ENCODE peak calls at places on chromosomes 7 and 10, in four cellular contexts. N is hepatocyte, H is neuronal stem cell, K is IMR-90. S is an unnamed sample.

GRCh38 chr7:157010588-157011332 is at the start of gene MNX1:
- DNase-seq in N (peak), H (peak), K (no peak), S (peak)

GRCh38 chr7:158602905-158603772 is 15.5 kb upstream of the PTPRN2 start:
- DNase-seq in N (no peak), H (no peak), K (peak), S (no peak)

GRCh38 chr7:70674268-70675025 is 457.5 kb upstream of the GALNT17 start:
- DNase-seq in N (no peak), H (no peak), K (no peak), S (no peak)

GRCh38 chr7:31957090-31957720 is 113.0 kb downstream of the PDE1C start:
- DNase-seq in N (no peak), H (no peak), K (peak), S (no peak)

GRCh38 chr7:51290702-51291290 is 25.8 kb downstream of the COBL start:
- DNase-seq in N (no peak), H (no peak), K (no peak), S (no peak)

GRCh38 chr7:4803397-4804241 is 28.2 kb downstream of the AP5Z1 start:
- DNase-seq in N (no peak), H (no peak), K (no peak), S (no peak)

GRCh38 chr10:104127411-104127810 is 5.4 kb downstream of the SFR1 start:
- DNase-seq in N (no peak), H (peak), K (no peak), S (no peak)

GRCh38 chr10:45386657-45387056 is 12.6 kb downstream of the ALOX5 start:
- DNase-seq in N (no peak), H (no peak), K (no peak), S (no peak)

GRCh38 chr10:73744690-73744994 is 470 bp downstream of the SEC24C start:
- DNase-seq in N (peak), H (no peak), K (peak), S (peak)

GRCh38 chr10:119449210-119449584 is 93.3 kb downstream of the RGS10 start:
- DNase-seq in N (no peak), H (no peak), K (no peak), S (no peak)

GRCh38 chr10:17562572-17562971 is 54.6 kb downstream of the HACD1 start:
- DNase-seq in N (no peak), H (no peak), K (peak), S (no peak)

GRCh38 chr7:90889210-90889609 is 293.1 kb downstream of the CDK14 start:
- DNase-seq in N (no peak), H (no peak), K (no peak), S (no peak)

GRCh38 chr10:58072634-58073033 is 195.1 kb downstream of the IPMK start:
- DNase-seq in N (no peak), H (no peak), K (no peak), S (no peak)

GRCh38 chr10:4221315-4221714 is 436.3 kb upstream of the KLF6 start:
- DNase-seq in N (no peak), H (no peak), K (no peak), S (no peak)

GRCh38 chr7:41940760-41941343 is 238.0 kb upstream of the INHBA start:
- DNase-seq in N (peak), H (peak), K (peak), S (peak)

GRCh38 chr7:28685660-28686417 is 272.3 kb downstream of the TRIL start:
- DNase-seq in N (peak), H (peak), K (peak), S (no peak)

GRCh38 chr10:132419631-132420468 is 22.9 kb downstream of the PWWP2B start:
- DNase-seq in N (no peak), H (no peak), K (no peak), S (no peak)

GRCh38 chr10:125375210-125375609 is 214.8 kb upstream of the CTBP2 start:
- DNase-seq in N (no peak), H (no peak), K (peak), S (no peak)

GRCh38 chr10:58237014-58237830 is 30.5 kb downstream of the IPMK start:
- DNase-seq in N (no peak), H (no peak), K (peak), S (no peak)

GRCh38 chr10:79182763-79183467 is 114.1 kb downstream of the ZMIZ1 start:
- DNase-seq in N (peak), H (no peak), K (no peak), S (no peak)

GRCh38 chr10:73609116-73609515 is 18.0 kb upstream of the USP54 start:
- DNase-seq in N (no peak), H (no peak), K (no peak), S (no peak)

GRCh38 chr7:23662124-23662982 is 17.6 kb upstream of the FAM221A start:
- DNase-seq in N (no peak), H (no peak), K (peak), S (no peak)

GRCh38 chr10:133379152-133379800 is at the start of gene PAOX:
- DNase-seq in N (peak), H (peak), K (peak), S (peak)

GRCh38 chr7:25710954-25711353 is 441.0 kb upstream of the NFE2L3 start:
- DNase-seq in N (no peak), H (no peak), K (no peak), S (no peak)

GRCh38 chr10:105594301-105594700 is 953.2 kb downstream of the SORCS3 start:
- DNase-seq in N (no peak), H (no peak), K (no peak), S (no peak)

GRCh38 chr10:1411956-1412355 is 325.4 kb downstream of the ADARB2 start:
- DNase-seq in N (no peak), H (no peak), K (no peak), S (no peak)

GRCh38 chr7:2009541-2010001 is 223.2 kb downstream of the MAD1L1 start:
- DNase-seq in N (no peak), H (no peak), K (no peak), S (no peak)

GRCh38 chr10:80152820-80153219 is 20.3 kb downstream of the PLAC9 start:
- DNase-seq in N (no peak), H (no peak), K (no peak), S (no peak)

GRCh38 chr10:43318978-43319965 is 52.2 kb upstream of the FXYD4 start:
- DNase-seq in N (no peak), H (no peak), K (no peak), S (no peak)

GRCh38 chr7:42573904-42574692 is 337.1 kb upstream of the GLI3 start:
- DNase-seq in N (peak), H (no peak), K (peak), S (no peak)

GRCh38 chr10:79424221-79425073 is 21.0 kb downstream of the ZCCHC24 start:
- DNase-seq in N (peak), H (no peak), K (peak), S (no peak)

GRCh38 chr7:93442478-93443224 is 131.9 kb downstream of the CALCR start:
- DNase-seq in N (peak), H (peak), K (peak), S (no peak)

GRCh38 chr7:138785587-138786437 is 12.0 kb upstream of the TMEM213 start:
- DNase-seq in N (no peak), H (no peak), K (peak), S (no peak)

GRCh38 chr7:12458520-12459131 is 55.0 kb upstream of the VWDE start:
- DNase-seq in N (peak), H (peak), K (peak), S (peak)

GRCh38 chr7:135716677-135717238 is 11.2 kb downstream of the SLC13A4 start:
- DNase-seq in N (no peak), H (no peak), K (peak), S (no peak)

GRCh38 chr10:78932861-78933260 is 135.9 kb upstream of the ZMIZ1 start:
- DNase-seq in N (no peak), H (no peak), K (no peak), S (no peak)

GRCh38 chr10:88456730-88457129 is 126.4 kb downstream of the RNLS start:
- DNase-seq in N (no peak), H (no peak), K (peak), S (no peak)

GRCh38 chr10:125592897-125593296 is 90.1 kb downstream of the TEX36 start:
- DNase-seq in N (no peak), H (no peak), K (no peak), S (no peak)

DNA sequence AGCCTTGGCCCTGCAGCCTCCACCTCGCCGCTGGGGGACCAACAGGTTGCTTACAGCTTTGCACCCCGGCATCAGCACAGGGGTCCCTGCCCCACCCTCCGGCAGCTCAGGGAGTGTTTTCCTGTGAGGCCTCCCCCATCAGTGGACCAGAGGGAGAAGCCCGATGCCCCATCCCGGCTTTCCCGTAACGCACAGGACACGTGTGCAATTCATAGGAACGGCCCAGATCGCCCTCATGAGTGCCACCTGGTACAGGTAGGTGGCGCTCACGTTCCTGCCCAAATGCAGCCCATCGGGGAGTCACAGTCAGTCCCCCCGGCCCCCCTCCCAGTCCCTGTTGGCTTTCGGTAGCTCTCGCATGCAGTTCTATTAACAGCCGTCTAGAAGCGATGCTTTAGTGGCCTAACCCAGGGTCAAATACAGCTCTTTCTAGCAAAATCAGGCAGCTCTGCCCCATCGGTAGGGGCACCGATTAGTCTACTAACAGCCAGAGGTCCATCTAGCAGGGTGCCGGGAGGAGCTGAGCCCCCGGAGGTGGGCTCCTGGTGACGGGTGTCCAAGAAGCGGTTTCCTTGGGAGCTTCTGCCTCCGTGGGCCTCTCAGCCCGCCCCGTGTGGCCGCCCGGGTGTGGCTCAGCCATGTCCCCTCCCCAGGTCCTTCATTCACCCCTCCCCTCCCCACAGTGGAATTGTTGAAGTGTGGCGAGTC is 48.4 kb upstream of the GTF2IRD1 start:
- DNase-seq in N (no peak), H (peak), K (no peak), S (no peak)
- H3K4me3 ChIP-seq in N (no peak), H (no peak), K (no peak), S (no peak)

GRCh38 chr10:120456143-120456625 is 843 bp upstream of the PLPP4 start:
- DNase-seq in N (no peak), H (no peak), K (no peak), S (no peak)

GRCh38 chr10:120458432-120458831 is 1.4 kb downstream of the PLPP4 start:
- DNase-seq in N (no peak), H (no peak), K (no peak), S (no peak)

GRCh38 chr10:120457431-120458172 is 575 bp downstream of the PLPP4 start:
- DNase-seq in N (no peak), H (no peak), K (no peak), S (no peak)

GRCh38 chr10:120455606-120456005 is 1.4 kb upstream of the PLPP4 start:
- DNase-seq in N (no peak), H (no peak), K (no peak), S (no peak)

DNA sequence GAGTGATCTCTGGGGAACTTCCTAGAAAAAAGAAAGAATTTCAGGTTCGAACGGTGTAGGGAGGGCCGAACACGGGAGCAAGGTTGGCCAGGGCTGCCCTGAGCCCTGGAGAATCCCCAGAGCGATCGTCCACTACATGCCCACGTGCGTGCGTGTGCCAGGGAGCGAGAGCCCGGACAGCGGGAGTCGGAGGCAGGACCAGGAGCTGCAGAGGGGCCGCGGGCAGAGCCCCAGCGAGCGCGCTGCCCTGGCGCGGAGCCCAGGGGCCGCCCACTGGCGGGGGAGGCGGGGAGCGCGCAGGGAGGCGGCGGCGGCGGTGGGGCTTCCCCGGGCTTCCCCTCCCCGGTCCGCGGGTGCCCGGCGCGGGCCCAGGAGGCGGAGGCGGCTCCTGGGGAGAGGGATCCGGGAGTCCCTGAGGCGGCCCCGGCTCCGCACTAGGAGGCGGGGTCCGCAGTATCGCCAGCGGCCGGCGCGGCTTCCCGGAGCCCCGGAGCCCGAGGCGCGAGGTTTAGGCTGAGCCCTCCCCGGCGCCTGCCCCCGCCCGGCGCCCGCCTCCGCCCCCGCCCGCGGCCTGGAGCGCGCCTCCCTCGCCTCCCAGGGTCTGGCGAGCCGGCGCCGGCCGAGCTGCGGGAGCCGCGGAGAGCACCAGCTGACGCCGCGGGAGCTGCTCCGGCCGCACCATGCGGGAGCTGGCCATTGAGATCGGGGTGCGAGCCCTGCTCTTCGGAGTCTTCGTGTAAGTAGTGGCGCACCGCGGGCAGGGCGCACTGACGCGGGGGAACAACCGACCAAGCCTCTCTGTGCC is at the start of gene PLPP4:
- DNase-seq in N (peak), H (peak), K (no peak), S (no peak)
- H3K4me3 ChIP-seq in N (peak), H (peak), K (no peak), S (no peak)

GRCh38 chr7:347644-348479 is 57.9 kb downstream of the FOXL3 start:
- DNase-seq in N (no peak), H (no peak), K (no peak), S (no peak)

GRCh38 chr7:351256-351655 is 61.3 kb downstream of the FOXL3 start:
- DNase-seq in N (no peak), H (no peak), K (no peak), S (peak)

GRCh38 chr7:347001-347590 is 57.1 kb downstream of the FOXL3 start:
- DNase-seq in N (no peak), H (no peak), K (no peak), S (no peak)

GRCh38 chr7:348480-348844 is 58.5 kb downstream of the FOXL3 start:
- DNase-seq in N (no peak), H (no peak), K (no peak), S (no peak)

DNA sequence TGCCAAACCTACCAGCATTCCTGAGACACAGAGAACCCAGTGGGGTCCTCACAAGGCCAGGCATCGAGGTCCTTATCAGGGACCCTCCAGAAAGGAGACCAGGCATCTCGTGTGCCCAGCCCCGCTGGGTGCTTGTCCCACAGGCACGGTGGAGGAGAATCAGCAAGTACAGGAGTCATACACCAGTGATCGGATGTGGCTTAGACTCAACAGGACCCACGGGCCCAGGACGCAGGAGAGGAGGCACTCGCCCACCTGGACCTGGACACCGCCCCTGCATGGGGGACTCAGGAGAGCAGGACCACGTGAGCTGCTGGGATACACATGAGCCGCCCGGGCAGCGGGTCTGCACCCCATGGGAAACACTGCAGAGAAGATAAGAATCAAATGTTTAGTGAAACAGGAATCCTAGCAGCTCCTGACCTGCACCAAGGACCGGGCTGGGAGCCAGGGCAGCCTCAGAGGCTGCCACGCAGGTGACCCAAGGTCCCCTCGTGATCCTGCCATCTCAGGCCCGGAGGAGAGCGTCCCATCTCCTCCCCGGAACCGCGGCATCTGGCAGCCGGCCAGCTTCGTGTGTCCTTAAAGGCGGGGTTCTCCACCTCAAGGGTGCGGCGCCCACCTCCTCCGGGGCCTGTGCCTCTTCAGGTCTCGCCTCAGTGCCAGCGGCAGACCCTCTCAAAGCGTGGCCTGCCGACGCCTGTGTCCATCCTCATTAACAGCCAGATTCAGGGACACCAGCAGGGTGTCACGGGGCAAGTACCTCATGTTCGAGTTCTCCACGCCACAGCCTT is 59.2 kb downstream of the FOXL3 start:
- DNase-seq in N (no peak), H (no peak), K (no peak), S (no peak)
- H3K4me3 ChIP-seq in N (no peak), H (no peak), K (no peak), S (no peak)

GRCh38 chr7:99693427-99694200 is 13.8 kb upstream of the CYP3A5 start:
- DNase-seq in N (peak), H (peak), K (no peak), S (no peak)
- H3K4me3 ChIP-seq in N (no peak), H (no peak), K (no peak), S (no peak)

DNA sequence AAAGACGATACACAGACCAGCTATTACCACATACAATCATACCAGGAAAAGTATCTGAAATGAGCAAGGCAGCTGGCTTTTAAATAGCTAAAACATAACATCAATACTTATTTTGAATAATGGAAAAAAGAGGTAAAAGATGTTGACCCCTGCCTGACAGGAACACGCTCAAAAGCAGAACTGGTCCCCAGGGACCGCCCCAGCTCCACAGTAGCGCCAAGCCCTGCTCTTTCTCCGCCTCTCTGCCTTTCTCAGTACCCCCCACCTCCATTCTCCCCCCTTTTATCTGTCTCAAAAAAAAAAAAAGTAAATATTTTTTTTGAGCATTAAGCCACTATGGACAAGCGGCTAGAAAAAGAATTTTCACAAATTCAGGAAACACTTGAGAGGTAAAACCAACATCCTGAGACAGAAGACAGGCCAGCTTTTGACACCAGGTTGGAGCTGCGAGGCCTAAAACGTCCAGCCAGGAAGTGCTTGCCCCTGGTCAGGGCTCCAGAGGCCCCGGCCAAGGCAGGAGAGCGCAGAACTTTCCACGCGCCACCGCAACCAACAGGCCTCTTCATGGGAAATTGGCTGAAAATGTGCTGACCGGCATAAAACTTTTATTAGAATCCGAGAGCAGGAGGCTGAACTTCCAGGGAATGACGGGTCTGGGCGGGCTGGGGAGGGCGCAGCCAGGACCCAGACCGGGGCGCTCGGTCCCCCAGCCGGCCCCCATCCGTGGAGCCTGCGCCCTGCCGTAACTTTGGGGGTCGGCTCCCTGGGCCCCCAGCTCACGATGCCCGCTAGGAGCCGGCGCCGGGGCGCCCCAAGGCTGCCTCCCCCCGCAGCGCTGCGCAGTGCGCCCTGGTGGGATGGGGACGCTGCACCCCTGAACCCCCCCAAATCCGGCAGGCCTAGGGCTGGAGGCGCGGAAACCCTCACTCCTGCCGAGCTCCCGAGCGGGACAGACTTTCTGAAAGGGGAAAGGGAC is 413.8 kb upstream of the MKI67 start:
- DNase-seq in N (peak), H (no peak), K (no peak), S (no peak)
- H3K4me3 ChIP-seq in N (no peak), H (peak), K (no peak), S (no peak)